ENCODE peak calls at places on chromosomes 1 and 21, in eight cellular contexts. B is HFF-Myc, O is ascending aorta, V is epithelial cell of esophagus, P is astrocyte of the spinal cord, C is cardiac fibroblast, E is neural crest cell, H is AG09309. F is an unnamed sample.

GRCh38 chr1:8078176-8078671 is 52.1 kb upstream of the ERRFI1 start:
- DNase-seq in B (no peak), O (no peak), V (peak; percentile 87), P (peak; percentile 90), C (peak; percentile 90), E (no peak), H (no peak), F (no peak)

GRCh38 chr1:171788696-171789095 is 7.2 kb downstream of the METTL13 start:
- DNase-seq in B (peak; percentile 44), O (no peak), V (peak; percentile 81), P (peak; percentile 77), C (peak; percentile 93), E (no peak), H (peak; percentile 51), F (no peak)

GRCh38 chr1:165162671-165163241 is 193.8 kb downstream of the LMX1A start:
- DNase-seq in B (no peak), O (no peak), V (peak; percentile 83), P (no peak), C (no peak), E (no peak), H (no peak), F (no peak)

GRCh38 chr1:70353641-70354331 is 736 bp downstream of the ANKRD13C start:
- DNase-seq in B (peak; percentile 33), O (no peak), V (peak; percentile 21), P (peak; percentile 71), C (peak; percentile 82), E (no peak), H (no peak), F (no peak)

GRCh38 chr21:38761531-38761930 is 44.2 kb upstream of the ETS2 start:
- DNase-seq in B (no peak), O (no peak), V (no peak), P (no peak), C (no peak), E (no peak), H (no peak), F (no peak)

GRCh38 chr1:228112167-228112566 is 3.1 kb upstream of the MRPL55 start:
- DNase-seq in B (no peak), O (no peak), V (no peak), P (no peak), C (no peak), E (no peak), H (no peak), F (no peak)

GRCh38 chr21:45266518-45267389 is 20.9 kb downstream of the POFUT2 start:
- DNase-seq in B (no peak), O (no peak), V (no peak), P (peak; percentile 30), C (no peak), E (no peak), H (no peak), F (no peak)

GRCh38 chr1:37477946-37478345 is 3.6 kb downstream of the ZC3H12A start:
- DNase-seq in B (no peak), O (no peak), V (peak; percentile 49), P (no peak), C (peak; percentile 16), E (no peak), H (no peak), F (no peak)

GRCh38 chr1:82141393-82141792 is 340.7 kb downstream of the ADGRL2 start:
- DNase-seq in B (no peak), O (no peak), V (no peak), P (no peak), C (no peak), E (no peak), H (no peak), F (no peak)

GRCh38 chr1:4586611-4587010 is 67.8 kb upstream of the AJAP1 start:
- DNase-seq in B (no peak), O (no peak), V (no peak), P (no peak), C (no peak), E (no peak), H (no peak), F (no peak)

GRCh38 chr1:40691538-40692428 is at the start of gene NFYC:
- DNase-seq in B (peak; percentile 98), O (peak; percentile 94), V (peak; percentile 98), P (peak; percentile 97), C (peak; percentile 98), E (peak; percentile 96), H (peak; percentile 89), F (peak; percentile 99)

GRCh38 chr1:46812996-46813857 is 14.4 kb downstream of the CYP4B1 start:
- DNase-seq in B (no peak), O (no peak), V (no peak), P (no peak), C (no peak), E (no peak), H (no peak), F (no peak)

GRCh38 chr1:22814176-22815042 is 103.8 kb downstream of the EPHB2 start:
- DNase-seq in B (peak; percentile 42), O (no peak), V (no peak), P (peak; percentile 64), C (no peak), E (no peak), H (peak; percentile 35), F (no peak)

GRCh38 chr1:100400332-100400933 is 48.1 kb downstream of the CDC14A start:
- DNase-seq in B (peak; percentile 2), O (no peak), V (no peak), P (no peak), C (peak; percentile 13), E (peak; percentile 6), H (no peak), F (peak; percentile 61)

GRCh38 chr1:199646761-199647160 is 380.7 kb upstream of the NR5A2 start:
- DNase-seq in B (no peak), O (no peak), V (no peak), P (peak; percentile 18), C (no peak), E (no peak), H (no peak), F (no peak)

GRCh38 chr21:38637161-38637560 is 138.9 kb upstream of the ERG start:
- DNase-seq in B (no peak), O (no peak), V (peak; percentile 71), P (no peak), C (no peak), E (no peak), H (no peak), F (no peak)

GRCh38 chr21:35540950-35541632 is 492.0 kb upstream of the RUNX1 start:
- DNase-seq in B (no peak), O (no peak), V (peak; percentile 8), P (peak; percentile 37), C (no peak), E (no peak), H (no peak), F (no peak)

GRCh38 chr1:162081316-162081715 is 11.8 kb downstream of the NOS1AP start:
- DNase-seq in B (no peak), O (no peak), V (no peak), P (no peak), C (no peak), E (no peak), H (no peak), F (no peak)

GRCh38 chr1:153962088-153963029 is 978 bp downstream of the SLC39A1 start:
- DNase-seq in B (no peak), O (no peak), V (peak; percentile 82), P (peak; percentile 31), C (peak; percentile 75), E (no peak), H (no peak), F (peak; percentile 79)

GRCh38 chr1:41509270-41509671 is 24.8 kb upstream of the EDN2 start:
- DNase-seq in B (no peak), O (no peak), V (no peak), P (no peak), C (no peak), E (no peak), H (no peak), F (no peak)

GRCh38 chr1:220544901-220545303 is 17.0 kb downstream of the MARK1 start:
- DNase-seq in B (no peak), O (no peak), V (peak; percentile 60), P (no peak), C (no peak), E (no peak), H (no peak), F (no peak)

GRCh38 chr1:208190784-208191183 is 53.4 kb downstream of the PLXNA2 start:
- DNase-seq in B (no peak), O (no peak), V (no peak), P (no peak), C (no peak), E (no peak), H (no peak), F (no peak)

GRCh38 chr1:35488346-35488745 is 68.9 kb downstream of the KIAA0319L start:
- DNase-seq in B (no peak), O (no peak), V (no peak), P (no peak), C (no peak), E (no peak), H (no peak), F (no peak)

GRCh38 chr1:81834921-81835698 is 34.4 kb downstream of the ADGRL2 start:
- DNase-seq in B (no peak), O (no peak), V (no peak), P (peak; percentile 26), C (peak; percentile 66), E (no peak), H (no peak), F (no peak)

GRCh38 chr1:67285780-67286488 is 21.7 kb upstream of the IL12RB2 start:
- DNase-seq in B (no peak), O (no peak), V (peak; percentile 58), P (peak; percentile 11), C (peak; percentile 14), E (no peak), H (no peak), F (no peak)

GRCh38 chr1:54107131-54107530 is 45.7 kb downstream of the CDCP2 start:
- DNase-seq in B (no peak), O (no peak), V (no peak), P (no peak), C (peak; percentile 42), E (no peak), H (no peak), F (no peak)
- TF ChIP-seq CTCF in B (peak; percentile 28), O (no peak), V (peak; percentile 37), P (peak; percentile 17), C (peak; percentile 29), E (peak; percentile 15), H (peak; percentile 57), F (no peak)

GRCh38 chr1:26833432-26834405 is 7.2 kb downstream of the ZDHHC18 start:
- DNase-seq in B (no peak), O (no peak), V (no peak), P (no peak), C (no peak), E (no peak), H (no peak), F (peak; percentile 83)
- TF ChIP-seq CTCF in B (no peak), O (no peak), V (no peak), P (no peak), C (no peak), E (no peak), H (no peak), F (peak; percentile 25)

GRCh38 chr1:226082959-226083302 is 20.4 kb downstream of the H3-3A start:
- DNase-seq in B (no peak), O (no peak), V (no peak), P (peak; percentile 39), C (peak; percentile 43), E (peak; percentile 57), H (no peak), F (peak; percentile 58)
- TF ChIP-seq CTCF in B (no peak), O (no peak), V (no peak), P (peak; percentile 4), C (no peak), E (no peak), H (no peak), F (no peak)

DNA sequence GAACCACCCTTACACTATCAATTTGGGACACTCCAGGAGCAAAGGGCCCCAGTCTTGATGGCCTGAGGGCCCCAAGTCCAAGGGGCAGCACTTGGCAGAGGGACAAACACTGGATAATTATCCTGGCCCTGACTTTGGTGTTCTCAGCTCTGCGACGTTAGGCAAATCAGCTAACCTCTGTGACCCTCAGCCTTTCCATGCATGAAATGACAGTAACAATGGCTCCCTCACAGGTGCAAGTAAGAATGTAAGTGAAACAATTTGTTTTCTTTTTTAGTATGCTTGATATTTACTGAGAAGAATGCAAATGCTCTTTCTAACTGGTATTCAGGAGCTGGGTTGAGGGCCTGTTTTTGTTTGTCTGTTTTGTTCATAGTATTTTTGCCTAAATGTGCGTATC is 61.6 kb upstream of the PRDX6 start:
- DNase-seq in B (no peak), O (no peak), V (no peak), P (no peak), C (no peak), E (no peak), H (no peak), F (no peak)
- TF ChIP-seq CTCF in B (no peak), O (no peak), V (no peak), P (no peak), C (no peak), E (no peak), H (no peak), F (no peak)

F was measured in CD14-positive monocyte.